ENCODE peak calls at places on chromosomes 3 and 15, in four cellular contexts. One of them, this sample, is unnamed.

GRCh38 chr3:25620508-25620907 is 44.2 kb downstream of the TOP2B start:
- DNase-seq in body of pancreas: no peak
- DNase-seq in HCT116: no peak
- DNase-seq in sigmoid colon: no peak
- DNase-seq in this sample: no peak

GRCh38 chr3:194135806-194136518 is at the start of gene HES1:
- DNase-seq in sigmoid colon: peak; percentile 98
- DNase-seq in HCT116: peak; percentile 95
- DNase-seq in body of pancreas: peak; percentile 97
- DNase-seq in this sample: peak; percentile 97

GRCh38 chr15:45734244-45734643 is 99.4 kb downstream of the SQOR start:
- DNase-seq in sigmoid colon: no peak
- DNase-seq in HCT116: no peak
- DNase-seq in body of pancreas: no peak
- DNase-seq in this sample: no peak

GRCh38 chr15:91465696-91466095 is 365.6 kb downstream of the SV2B start:
- DNase-seq in HCT116: no peak
- DNase-seq in sigmoid colon: no peak
- DNase-seq in body of pancreas: peak; percentile 9
- DNase-seq in this sample: no peak

GRCh38 chr15:63323798-63324651 is 46.6 kb downstream of the APH1B start:
- DNase-seq in body of pancreas: no peak
- DNase-seq in sigmoid colon: no peak
- DNase-seq in HCT116: no peak
- DNase-seq in this sample: no peak

GRCh38 chr15:28094732-28095521 is 4.2 kb downstream of the OCA2 start:
- DNase-seq in body of pancreas: peak; percentile 87
- DNase-seq in HCT116: no peak
- DNase-seq in sigmoid colon: peak; percentile 60
- DNase-seq in this sample: no peak

GRCh38 chr3:82448320-82448719 is 686.9 kb upstream of the GBE1 start:
- DNase-seq in body of pancreas: no peak
- DNase-seq in sigmoid colon: no peak
- DNase-seq in HCT116: no peak
- DNase-seq in this sample: no peak

GRCh38 chr3:128081846-128082245 is 29.6 kb downstream of the SEC61A1 start:
- DNase-seq in sigmoid colon: peak; percentile 15
- DNase-seq in HCT116: no peak
- DNase-seq in body of pancreas: peak; percentile 65
- DNase-seq in this sample: no peak

GRCh38 chr15:94266789-94267188 is 35.4 kb downstream of the MCTP2 start:
- DNase-seq in body of pancreas: no peak
- DNase-seq in HCT116: no peak
- DNase-seq in sigmoid colon: no peak
- DNase-seq in this sample: no peak

GRCh38 chr3:31981206-31982181 is at the start of the genes OSBPL10 and ZNF860:
- DNase-seq in sigmoid colon: peak; percentile 96
- DNase-seq in HCT116: peak; percentile 57
- DNase-seq in body of pancreas: peak; percentile 88
- DNase-seq in this sample: peak; percentile 94

GRCh38 chr3:143628971-143629370 is 219.3 kb downstream of the SLC9A9 start:
- DNase-seq in HCT116: no peak
- DNase-seq in sigmoid colon: no peak
- DNase-seq in body of pancreas: no peak
- DNase-seq in this sample: no peak

GRCh38 chr3:46959169-46959515 is 17.4 kb downstream of the CCDC12 start:
- DNase-seq in HCT116: no peak
- DNase-seq in sigmoid colon: no peak
- DNase-seq in body of pancreas: no peak
- DNase-seq in this sample: no peak

GRCh38 chr3:163622384-163622783 is 1455.9 kb downstream of the SI start:
- DNase-seq in HCT116: peak; percentile 0
- DNase-seq in sigmoid colon: no peak
- DNase-seq in body of pancreas: no peak
- DNase-seq in this sample: no peak

GRCh38 chr3:67529915-67530314 is 124.5 kb downstream of the SUCLG2 start:
- DNase-seq in body of pancreas: no peak
- DNase-seq in HCT116: no peak
- DNase-seq in sigmoid colon: no peak
- DNase-seq in this sample: no peak

GRCh38 chr3:39911465-39912309 is 102.3 kb downstream of the MYRIP start:
- DNase-seq in body of pancreas: peak; percentile 44
- DNase-seq in HCT116: no peak
- DNase-seq in sigmoid colon: no peak
- DNase-seq in this sample: no peak

GRCh38 chr3:23575697-23576096 is 230.1 kb upstream of the UBE2E1 start:
- DNase-seq in HCT116: no peak
- DNase-seq in body of pancreas: no peak
- DNase-seq in sigmoid colon: no peak
- DNase-seq in this sample: no peak

GRCh38 chr3:19725000-19725399 is 209.0 kb downstream of the EFHB start:
- DNase-seq in HCT116: no peak
- DNase-seq in body of pancreas: no peak
- DNase-seq in sigmoid colon: no peak
- DNase-seq in this sample: no peak

GRCh38 chr15:88274534-88275460 is 18.3 kb upstream of the NTRK3 start:
- DNase-seq in sigmoid colon: no peak
- DNase-seq in HCT116: peak; percentile 23
- DNase-seq in body of pancreas: peak; percentile 65
- DNase-seq in this sample: peak; percentile 46

GRCh38 chr3:138397983-138398382 is 36.4 kb upstream of the ESYT3 start:
- DNase-seq in HCT116: no peak
- DNase-seq in body of pancreas: no peak
- DNase-seq in sigmoid colon: no peak
- DNase-seq in this sample: no peak

GRCh38 chr15:22978691-22979068 is 1.5 kb downstream of the CYFIP1 start:
- DNase-seq in sigmoid colon: peak; percentile 55
- DNase-seq in body of pancreas: no peak
- DNase-seq in HCT116: no peak
- DNase-seq in this sample: no peak

GRCh38 chr3:33144433-33144832 is 30.6 kb downstream of the CRTAP start:
- DNase-seq in body of pancreas: peak; percentile 25
- DNase-seq in HCT116: no peak
- DNase-seq in sigmoid colon: no peak
- DNase-seq in this sample: no peak

GRCh38 chr3:33145221-33145900 is 31.5 kb downstream of the CRTAP start:
- DNase-seq in HCT116: no peak
- DNase-seq in body of pancreas: no peak
- DNase-seq in sigmoid colon: no peak
- DNase-seq in this sample: no peak

GRCh38 chr3:33145901-33146580 is 32.2 kb downstream of the CRTAP start:
- DNase-seq in sigmoid colon: no peak
- DNase-seq in HCT116: no peak
- DNase-seq in body of pancreas: no peak
- DNase-seq in this sample: no peak

GRCh38 chr3:33152363-33153360 is 38.8 kb downstream of the CRTAP start:
- DNase-seq in sigmoid colon: no peak
- DNase-seq in HCT116: no peak
- DNase-seq in body of pancreas: no peak
- DNase-seq in this sample: no peak

GRCh38 chr3:33146791-33147445 is 33.1 kb downstream of the CRTAP start:
- DNase-seq in body of pancreas: no peak
- DNase-seq in HCT116: no peak
- DNase-seq in sigmoid colon: no peak
- DNase-seq in this sample: no peak
- TF ChIP-seq CTCF in body of pancreas: peak; percentile 49
- TF ChIP-seq CTCF in HCT116: peak; percentile 3
- TF ChIP-seq CTCF in sigmoid colon: no peak
- TF ChIP-seq CTCF in this sample: no peak

DNA sequence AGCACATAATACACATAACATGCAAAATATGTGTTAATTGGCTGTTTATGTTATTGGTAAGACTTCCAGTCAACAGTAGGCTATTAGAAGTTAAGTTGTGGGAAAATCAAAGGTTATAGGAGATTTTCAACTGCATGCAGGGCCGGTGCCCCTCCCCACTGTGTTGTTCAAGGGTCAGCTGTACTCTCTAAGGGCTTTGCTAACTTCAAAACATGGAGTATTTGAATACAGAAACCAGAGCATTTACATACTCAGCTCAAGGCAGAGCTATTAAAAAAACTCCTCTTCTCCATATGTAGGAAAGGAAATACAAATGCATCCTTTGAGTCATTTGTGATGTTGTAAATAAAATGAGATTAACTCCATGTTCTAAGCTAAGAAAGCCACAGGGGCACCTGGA is 16.8 kb downstream of the IL17RB start:
- DNase-seq in sigmoid colon: no peak
- DNase-seq in HCT116: no peak
- DNase-seq in body of pancreas: no peak
- DNase-seq in this sample: no peak
- H3K36me3 ChIP-seq in sigmoid colon: peaks cover 21% of the 10 kb centered on the region
- H3K36me3 ChIP-seq in HCT116: peaks cover 13% of the 10 kb centered on the region
- H3K36me3 ChIP-seq in body of pancreas: peaks cover 12% of the 10 kb centered on the region
- H3K36me3 ChIP-seq in this sample: peaks cover 3% of the 10 kb centered on the region

GRCh38 chr3:57555738-57556458 is at the start of gene PDE12:
- DNase-seq in HCT116: peak; percentile 90
- DNase-seq in body of pancreas: peak; percentile 91
- DNase-seq in sigmoid colon: peak; percentile 92
- DNase-seq in this sample: peak; percentile 83

GRCh38 chr3:57559526-57559925 is 3.5 kb downstream of the PDE12 start:
- DNase-seq in HCT116: no peak
- DNase-seq in body of pancreas: no peak
- DNase-seq in sigmoid colon: no peak
- DNase-seq in this sample: no peak

GRCh38 chr3:57557088-57557537 is 1.0 kb downstream of the PDE12 start:
- DNase-seq in HCT116: no peak
- DNase-seq in sigmoid colon: no peak
- DNase-seq in body of pancreas: peak; percentile 31
- DNase-seq in this sample: no peak

GRCh38 chr3:57555316-57555715 is 758 bp upstream of the PDE12 start:
- DNase-seq in HCT116: no peak
- DNase-seq in body of pancreas: peak; percentile 15
- DNase-seq in sigmoid colon: no peak
- DNase-seq in this sample: no peak

DNA sequence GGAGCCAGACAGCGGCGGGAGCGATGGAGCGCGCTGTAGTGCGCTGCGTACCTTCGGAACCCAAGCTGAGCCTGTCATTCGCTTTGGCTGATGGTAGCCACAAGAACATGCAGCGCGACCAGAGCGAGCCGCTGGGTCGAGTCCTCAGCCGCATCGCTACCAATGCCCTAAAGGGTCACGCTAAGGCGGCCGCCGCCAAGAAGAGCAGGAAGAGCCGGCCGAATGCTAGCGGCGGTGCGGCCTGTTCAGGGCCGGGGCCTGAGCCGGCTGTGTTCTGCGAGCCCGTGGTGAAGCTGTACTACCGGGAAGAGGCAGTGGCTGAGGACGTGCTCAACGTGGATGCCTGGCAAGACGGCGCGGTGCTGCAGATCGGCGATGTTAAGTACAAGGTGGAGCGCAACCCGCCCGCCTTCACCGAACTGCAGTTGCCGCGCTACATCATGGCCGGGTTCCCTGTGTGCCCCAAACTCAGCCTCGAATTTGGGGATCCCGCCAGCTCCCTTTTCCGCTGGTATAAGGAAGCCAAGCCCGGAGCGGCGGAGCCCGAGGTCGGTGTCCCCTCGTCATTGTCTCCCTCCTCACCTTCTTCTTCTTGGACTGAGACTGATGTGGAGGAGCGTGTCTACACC is 499 bp downstream of the PDE12 start:
- DNase-seq in sigmoid colon: peak; percentile 71
- DNase-seq in HCT116: no peak
- DNase-seq in body of pancreas: peak; percentile 42
- DNase-seq in this sample: no peak
- TF ChIP-seq POLR2A in sigmoid colon: no peak
- TF ChIP-seq POLR2A in HCT116: no peak
- TF ChIP-seq POLR2A in body of pancreas: no peak
- TF ChIP-seq POLR2A in this sample: no peak

DNA sequence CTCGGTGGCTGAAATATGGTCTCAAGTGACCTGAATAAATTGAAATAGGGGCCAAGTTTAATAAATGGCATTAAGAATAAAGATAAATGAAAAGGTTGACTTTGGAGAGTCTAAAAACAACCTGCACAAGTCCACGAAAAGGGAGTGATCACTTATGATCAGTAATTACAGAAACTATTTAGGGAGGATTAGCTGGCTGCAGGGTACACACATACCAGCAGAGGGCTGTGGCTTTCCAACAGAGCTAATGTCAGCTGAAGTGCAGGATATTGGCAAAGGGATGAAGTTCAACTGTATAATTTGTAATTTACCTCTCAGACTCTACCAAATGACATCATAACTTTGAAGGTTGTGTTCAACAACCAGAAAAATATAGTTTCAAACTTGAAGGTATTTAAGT is 86.8 kb downstream of the SYNPR start:
- DNase-seq in HCT116: no peak
- DNase-seq in sigmoid colon: no peak
- DNase-seq in body of pancreas: no peak
- DNase-seq in this sample: no peak
- TF ChIP-seq CTCF in HCT116: peak; percentile 30
- TF ChIP-seq CTCF in sigmoid colon: no peak
- TF ChIP-seq CTCF in body of pancreas: peak; percentile 19
- TF ChIP-seq CTCF in this sample: peak; percentile 5

GRCh38 chr15:84604804-84605203 is 4.0 kb downstream of the ZSCAN2 start:
- DNase-seq in HCT116: no peak
- DNase-seq in body of pancreas: no peak
- DNase-seq in sigmoid colon: no peak
- DNase-seq in this sample: no peak

GRCh38 chr15:84608707-84609284 is 8.0 kb downstream of the ZSCAN2 start:
- DNase-seq in sigmoid colon: peak; percentile 22
- DNase-seq in HCT116: no peak
- DNase-seq in body of pancreas: no peak
- DNase-seq in this sample: no peak

GRCh38 chr15:84605225-84605882 is 4.5 kb downstream of the ZSCAN2 start:
- DNase-seq in HCT116: no peak
- DNase-seq in sigmoid colon: no peak
- DNase-seq in body of pancreas: no peak
- DNase-seq in this sample: no peak

GRCh38 chr15:84603630-84604379 is 3.0 kb downstream of the ZSCAN2 start:
- DNase-seq in body of pancreas: no peak
- DNase-seq in sigmoid colon: no peak
- DNase-seq in HCT116: no peak
- DNase-seq in this sample: no peak

DNA sequence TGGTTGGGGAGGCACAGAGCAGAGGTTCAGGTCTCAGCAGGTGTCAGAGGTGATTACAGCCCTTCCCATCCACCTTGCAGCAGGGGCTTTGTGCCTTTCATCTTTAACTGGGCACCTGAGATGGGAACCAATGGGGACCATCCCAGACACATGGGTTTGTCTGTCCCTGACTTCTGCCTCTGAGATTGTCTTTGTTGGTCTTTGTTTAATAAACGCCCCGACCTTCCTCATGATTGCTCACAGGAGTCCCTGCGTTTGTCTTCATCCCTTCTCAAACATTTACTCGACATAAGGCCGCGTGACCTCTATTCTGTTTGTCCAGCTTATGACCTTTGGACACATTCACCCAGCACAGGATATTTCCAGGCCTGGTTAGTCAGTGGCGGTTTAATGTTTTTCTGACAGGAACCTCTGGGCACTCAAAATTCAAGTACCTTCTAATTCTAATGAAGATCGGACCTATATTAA is 5.9 kb downstream of the ZSCAN2 start:
- DNase-seq in sigmoid colon: peak; percentile 17
- DNase-seq in HCT116: no peak
- DNase-seq in body of pancreas: peak; percentile 52
- DNase-seq in this sample: no peak
- H3K36me3 ChIP-seq in sigmoid colon: no peaks in the 10 kb centered on the region
- H3K36me3 ChIP-seq in HCT116: peaks cover 35% of the 10 kb centered on the region
- H3K36me3 ChIP-seq in body of pancreas: no peaks in the 10 kb centered on the region
- H3K36me3 ChIP-seq in this sample: peaks cover 5% of the 10 kb centered on the region

This sample was measured in heart left ventricle.